ENCODE peak calls at places on chromosomes 2 and 18, in seven cellular contexts. V is heart left ventricle, I is nephron progenitor cell, J is Panc1, D is uterus, Y is stomach, G is GM12864. B is an unnamed sample.

GRCh38 chr2:189798312-189799029 is 14.2 kb downstream of the PMS1 start:
- DNase-seq in V (no peak), I (no peak), J (no peak), D (no peak), Y (no peak), G (peak), B (peak)

GRCh38 chr2:84628486-84628885 is 112.2 kb downstream of the DNAH6 start:
- DNase-seq in V (no peak), I (no peak), J (no peak), D (no peak), Y (no peak), G (no peak), B (no peak)

GRCh38 chr2:240820607-240821428 is 799 bp upstream of the KIF1A start:
- DNase-seq in V (no peak), I (peak), J (no peak), D (no peak), Y (peak), G (no peak), B (no peak)

GRCh38 chr18:77851798-77852197 is 602.1 kb downstream of the GALR1 start:
- DNase-seq in V (no peak), I (no peak), J (no peak), D (no peak), Y (no peak), G (no peak), B (no peak)

GRCh38 chr2:8847400-8847799 is 10.0 kb upstream of the KIDINS220 start:
- DNase-seq in V (no peak), I (no peak), J (no peak), D (no peak), Y (no peak), G (no peak), B (peak)

GRCh38 chr2:240460781-240461431 is 25.4 kb downstream of the GPC1 start:
- DNase-seq in V (peak), I (peak), J (no peak), D (peak), Y (no peak), G (no peak), B (no peak)

GRCh38 chr2:174634130-174635014 is 36.8 kb upstream of the WIPF1 start:
- DNase-seq in V (no peak), I (no peak), J (no peak), D (no peak), Y (no peak), G (peak), B (no peak)

GRCh38 chr2:37665622-37666362 is 5.7 kb downstream of the CDC42EP3 start:
- DNase-seq in V (no peak), I (no peak), J (no peak), D (no peak), Y (no peak), G (no peak), B (no peak)

GRCh38 chr2:40758778-40759177 is 306.9 kb upstream of the SLC8A1 start:
- DNase-seq in V (no peak), I (no peak), J (no peak), D (no peak), Y (no peak), G (no peak), B (no peak)

GRCh38 chr2:181252248-181253148 is 204.7 kb upstream of the ITGA4 start:
- DNase-seq in V (no peak), I (no peak), J (no peak), D (no peak), Y (no peak), G (no peak), B (no peak)

GRCh38 chr2:174623690-174624089 is 26.1 kb upstream of the WIPF1 start:
- DNase-seq in V (no peak), I (no peak), J (no peak), D (no peak), Y (no peak), G (no peak), B (no peak)

GRCh38 chr18:27057459-27058302 is 127.4 kb downstream of the CHST9 start:
- DNase-seq in V (no peak), I (no peak), J (no peak), D (peak), Y (no peak), G (no peak), B (no peak)

GRCh38 chr2:69305712-69306611 is 81.1 kb downstream of the GFPT1 start:
- DNase-seq in V (peak), I (peak), J (no peak), D (peak), Y (no peak), G (no peak), B (no peak)

GRCh38 chr18:62526098-62527025 is 3.5 kb downstream of the ZCCHC2 start:
- DNase-seq in V (peak), I (peak), J (no peak), D (peak), Y (peak), G (peak), B (peak)

GRCh38 chr2:160270571-160271113 is 70.6 kb upstream of the ITGB6 start:
- DNase-seq in V (no peak), I (no peak), J (no peak), D (no peak), Y (peak), G (no peak), B (peak)

GRCh38 chr2:105812180-105813044 is 67.7 kb downstream of the NCK2 start:
- DNase-seq in V (no peak), I (no peak), J (no peak), D (peak), Y (no peak), G (no peak), B (no peak)

GRCh38 chr18:30016179-30016578 is 1026.4 kb downstream of the DSC3 start:
- DNase-seq in V (no peak), I (no peak), J (no peak), D (no peak), Y (no peak), G (no peak), B (no peak)

GRCh38 chr2:10057231-10058107 is 14.1 kb downstream of the KLF11 start:
- DNase-seq in V (peak), I (peak), J (no peak), D (peak), Y (peak), G (no peak), B (peak)

GRCh38 chr18:27353273-27353672 is 168.2 kb upstream of the CHST9 start:
- DNase-seq in V (no peak), I (no peak), J (no peak), D (no peak), Y (no peak), G (no peak), B (no peak)

GRCh38 chr2:120531863-120532600 is 186.1 kb downstream of the INHBB start:
- DNase-seq in V (no peak), I (no peak), J (no peak), D (no peak), Y (no peak), G (no peak), B (no peak)

GRCh38 chr2:234502919-234503285 is 6.0 kb upstream of the ARL4C start:
- DNase-seq in V (no peak), I (no peak), J (no peak), D (no peak), Y (no peak), G (no peak), B (no peak)

GRCh38 chr2:73218298-73218697 is 4.3 kb downstream of the SMYD5 start:
- DNase-seq in V (no peak), I (no peak), J (no peak), D (no peak), Y (no peak), G (no peak), B (peak)

GRCh38 chr2:69933839-69934613 is 19.1 kb downstream of the MXD1 start:
- DNase-seq in V (no peak), I (no peak), J (no peak), D (no peak), Y (no peak), G (no peak), B (peak)

GRCh38 chr2:215828528-215829184 is 184.7 kb downstream of the MREG start:
- DNase-seq in V (peak), I (peak), J (peak), D (peak), Y (peak), G (no peak), B (peak)

GRCh38 chr2:120675460-120676130 is 60.1 kb upstream of the GLI2 start:
- DNase-seq in V (peak), I (peak), J (no peak), D (peak), Y (peak), G (no peak), B (peak)

GRCh38 chr2:144390424-144391020 is 129.4 kb downstream of the ZEB2 start:
- DNase-seq in V (no peak), I (no peak), J (no peak), D (no peak), Y (no peak), G (no peak), B (no peak)

GRCh38 chr2:32732912-32733472 is 105.1 kb downstream of the TTC27 start:
- DNase-seq in V (no peak), I (no peak), J (no peak), D (no peak), Y (no peak), G (no peak), B (no peak)

GRCh38 chr2:203484266-203485112 is 50.6 kb downstream of the RAPH1 start:
- DNase-seq in V (peak), I (no peak), J (peak), D (no peak), Y (peak), G (peak), B (peak)

GRCh38 chr2:10478298-10478625 is 30.1 kb upstream of the ODC1 start:
- DNase-seq in V (no peak), I (no peak), J (no peak), D (no peak), Y (no peak), G (no peak), B (no peak)

GRCh38 chr2:119490653-119491195 is 33.6 kb downstream of the SCTR start:
- DNase-seq in V (no peak), I (no peak), J (no peak), D (no peak), Y (no peak), G (no peak), B (no peak)

GRCh38 chr2:38600242-38600891 is 2.4 kb downstream of the HNRNPLL start:
- DNase-seq in V (no peak), I (peak), J (no peak), D (no peak), Y (no peak), G (no peak), B (no peak)

GRCh38 chr2:171930385-171930784 is 8.1 kb downstream of the HAT1 start:
- DNase-seq in V (no peak), I (no peak), J (no peak), D (no peak), Y (no peak), G (no peak), B (no peak)

GRCh38 chr18:61833387-61833786 is 59.4 kb downstream of the RNF152 start:
- DNase-seq in V (no peak), I (no peak), J (no peak), D (no peak), Y (no peak), G (no peak), B (peak)

GRCh38 chr2:83234291-83234690 is 1224.8 kb downstream of the SUCLG1 start:
- DNase-seq in V (no peak), I (no peak), J (no peak), D (no peak), Y (no peak), G (no peak), B (no peak)

GRCh38 chr2:235737396-235737795 is 243.6 kb downstream of the AGAP1 start:
- DNase-seq in V (no peak), I (no peak), J (no peak), D (no peak), Y (no peak), G (no peak), B (no peak)

GRCh38 chr2:235744161-235744560 is 250.3 kb downstream of the AGAP1 start:
- DNase-seq in V (no peak), I (no peak), J (no peak), D (no peak), Y (no peak), G (no peak), B (no peak)

GRCh38 chr2:235737840-235738239 is 244.0 kb downstream of the AGAP1 start:
- DNase-seq in V (no peak), I (no peak), J (no peak), D (no peak), Y (no peak), G (no peak), B (no peak)

GRCh38 chr2:235739704-235740415 is 246.0 kb downstream of the AGAP1 start:
- DNase-seq in V (no peak), I (no peak), J (no peak), D (no peak), Y (no peak), G (no peak), B (no peak)

DNA sequence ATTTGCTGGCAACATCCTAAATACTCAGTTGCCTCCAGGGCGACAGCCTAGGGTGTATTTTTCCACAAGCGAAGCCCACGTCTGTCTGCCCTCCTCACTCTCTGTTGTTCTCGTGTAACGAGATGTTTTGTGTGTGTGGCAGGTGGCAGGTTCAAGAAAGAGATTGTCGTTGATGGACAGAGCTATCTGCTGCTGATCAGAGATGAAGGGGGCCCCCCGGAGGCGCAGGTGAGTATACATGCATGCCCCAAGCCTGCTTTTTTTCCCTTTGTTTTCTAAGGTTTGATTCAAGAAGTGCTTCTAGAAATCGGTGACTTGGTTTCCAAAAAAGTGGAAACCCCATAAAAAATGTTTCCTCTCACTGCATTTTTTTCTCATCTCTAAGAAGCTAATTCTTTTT is 247.0 kb downstream of the AGAP1 start:
- DNase-seq in V (no peak), I (no peak), J (no peak), D (no peak), Y (no peak), G (no peak), B (no peak)
- TF ChIP-seq CTCF in V (no peak), I (no peak), J (peak), D (no peak), Y (no peak), G (no peak), B (peak)

DNA sequence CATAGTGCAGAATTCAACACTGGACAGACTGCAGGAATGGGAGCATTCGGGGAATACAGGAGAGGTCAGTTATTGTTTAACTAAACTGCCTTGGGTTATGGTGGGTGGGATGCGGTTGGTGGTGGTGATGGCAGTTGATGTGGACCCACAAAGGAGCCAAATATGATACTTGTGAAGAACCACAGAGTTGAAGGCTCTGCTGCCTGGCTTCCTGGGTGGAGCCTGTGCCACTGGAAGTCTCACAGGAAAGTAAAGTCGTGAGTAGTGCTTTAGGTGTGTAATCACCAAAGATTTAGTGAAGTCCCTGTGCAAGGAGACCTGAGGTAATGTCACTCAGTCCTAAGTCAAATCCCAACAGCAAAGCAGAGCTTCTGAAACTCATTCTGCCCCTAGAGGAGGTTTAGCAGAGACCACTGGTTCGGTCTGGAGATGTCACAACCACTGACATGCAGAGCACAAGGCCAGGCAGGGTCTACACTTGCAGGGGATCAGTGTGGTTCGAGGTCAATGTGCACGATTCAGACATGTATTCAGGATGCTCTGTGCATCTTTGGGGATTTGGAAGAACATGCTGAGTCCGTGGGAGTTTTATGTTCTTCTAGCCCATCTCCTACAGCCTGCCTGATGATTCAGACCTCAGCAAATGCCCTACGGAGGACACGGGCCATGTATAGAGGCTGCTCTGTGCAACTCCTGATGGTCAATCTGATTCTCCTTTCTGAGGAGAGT is 1150.9 kb downstream of the RPIA start:
- DNase-seq in V (no peak), I (no peak), J (no peak), D (no peak), Y (no peak), G (no peak), B (no peak)
- TF ChIP-seq CTCF in V (no peak), I (no peak), J (no peak), D (no peak), Y (no peak), G (peak), B (no peak)

GRCh38 chr2:220076734-220077133 is 449.3 kb downstream of the SLC4A3 start:
- DNase-seq in V (peak), I (no peak), J (no peak), D (no peak), Y (no peak), G (no peak), B (peak)

GRCh38 chr2:220072669-220073235 is 445.3 kb downstream of the SLC4A3 start:
- DNase-seq in V (no peak), I (no peak), J (no peak), D (no peak), Y (no peak), G (no peak), B (no peak)

GRCh38 chr2:220075835-220076234 is 448.4 kb downstream of the SLC4A3 start:
- DNase-seq in V (no peak), I (no peak), J (no peak), D (no peak), Y (no peak), G (no peak), B (no peak)

GRCh38 chr2:220068877-220069276 is 441.4 kb downstream of the SLC4A3 start:
- DNase-seq in V (no peak), I (no peak), J (no peak), D (no peak), Y (no peak), G (no peak), B (no peak)

DNA sequence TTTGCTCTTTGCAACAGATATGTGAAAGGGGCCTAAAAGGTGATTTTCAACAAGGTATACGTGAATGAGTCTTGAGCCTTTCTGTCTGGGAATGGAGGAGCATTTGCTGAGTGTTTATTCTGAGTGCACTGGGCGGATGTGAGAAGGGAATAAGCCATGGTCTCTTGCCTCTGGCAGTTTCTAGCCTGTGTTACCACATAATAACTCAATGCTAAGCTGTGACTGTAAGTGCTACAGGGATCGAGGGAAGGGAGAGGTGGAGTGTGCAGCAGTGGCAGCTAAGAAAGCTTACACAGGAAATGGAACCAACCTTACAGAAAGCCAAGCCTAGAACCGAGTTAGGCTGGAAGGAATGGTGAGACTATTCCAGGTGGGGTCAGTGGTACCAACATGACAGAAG is 444.3 kb downstream of the SLC4A3 start:
- DNase-seq in V (no peak), I (no peak), J (no peak), D (no peak), Y (no peak), G (no peak), B (peak)
- TF ChIP-seq CTCF in V (no peak), I (no peak), J (no peak), D (no peak), Y (no peak), G (no peak), B (no peak)

GRCh38 chr2:134392689-134393476 is 139.0 kb downstream of the MGAT5 start:
- DNase-seq in V (no peak), I (no peak), J (no peak), D (peak), Y (no peak), G (no peak), B (no peak)
- TF ChIP-seq CTCF in V (no peak), I (no peak), J (no peak), D (no peak), Y (no peak), G (no peak), B (peak)

DNA sequence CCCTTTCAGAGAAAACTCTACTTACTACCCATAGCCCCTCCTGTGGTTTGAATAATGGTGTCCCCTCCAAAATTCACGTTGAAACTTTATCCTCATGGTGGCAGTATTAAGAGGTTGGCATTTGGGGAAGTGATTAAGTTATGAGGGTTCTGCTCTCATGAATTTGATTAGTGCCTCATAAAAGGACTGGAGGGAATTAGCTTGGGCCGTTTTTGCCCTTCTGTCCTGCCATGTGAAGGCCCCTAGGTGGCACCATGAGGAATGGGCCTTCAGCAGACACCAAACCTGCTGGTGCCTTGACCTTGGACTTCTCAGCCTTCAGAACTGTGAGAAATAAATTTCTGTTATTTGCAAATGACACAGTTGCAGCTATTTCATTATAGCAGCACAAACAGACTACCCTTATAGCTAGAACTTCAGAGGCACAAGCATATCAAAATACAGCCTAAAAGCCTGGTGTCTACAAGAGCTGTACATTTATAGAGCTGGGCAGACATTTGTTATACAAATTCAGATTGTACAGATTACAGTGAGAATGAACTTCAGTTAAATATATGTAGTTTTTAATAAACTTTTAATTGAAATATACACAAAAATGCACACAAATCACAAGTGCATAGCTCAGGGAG is 2.6 kb upstream of the PTPN2 start:
- DNase-seq in V (no peak), I (no peak), J (no peak), D (no peak), Y (no peak), G (no peak), B (no peak)
- TF ChIP-seq CTCF in V (no peak), I (peak), J (peak), D (no peak), Y (no peak), G (peak), B (peak)

DNA sequence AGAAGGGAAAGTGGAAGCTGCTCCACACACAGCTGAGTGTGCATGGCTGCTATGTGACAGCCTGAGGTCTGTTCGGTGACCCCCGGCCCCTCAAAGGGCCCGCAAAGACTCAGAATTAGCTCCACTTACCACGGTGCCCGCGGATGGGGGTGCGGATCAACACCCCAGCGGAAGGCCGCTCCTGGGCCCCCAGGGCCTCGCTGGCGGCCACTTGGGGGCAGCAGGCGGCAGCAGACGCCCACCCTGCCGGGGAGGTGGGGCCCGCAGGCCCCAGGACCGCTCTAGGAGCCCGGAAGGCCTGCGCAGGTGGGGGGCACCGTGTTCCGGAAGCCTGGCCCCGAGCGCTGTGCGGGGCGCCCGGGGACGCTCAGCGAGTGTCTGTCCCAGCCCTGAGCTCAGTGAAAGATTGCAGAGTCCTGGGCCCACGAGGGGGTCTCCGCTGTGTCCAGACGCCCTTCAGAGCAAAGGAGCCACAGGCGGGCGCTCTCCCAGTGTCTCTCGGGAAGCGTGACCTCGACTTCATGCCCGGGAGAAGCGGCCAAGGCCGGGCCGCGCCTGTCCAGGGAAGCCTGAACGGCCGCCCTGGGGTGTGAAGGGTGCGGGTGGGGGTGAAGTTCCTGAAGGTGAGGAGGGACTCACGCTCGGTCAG is 118.6 kb downstream of the VAPA start:
- DNase-seq in V (no peak), I (peak), J (no peak), D (peak), Y (peak), G (no peak), B (no peak)
- TF ChIP-seq CTCF in V (peak), I (peak), J (no peak), D (no peak), Y (no peak), G (no peak), B (peak)

B was measured in HFFc6.